ENCODE peak calls at places on chromosomes 12 and 14, in seven cellular contexts. R is thyroid gland, S is transverse colon, Y is PC-9, G is stomach, T is psoas muscle, D is cardiac muscle cell. P is an unnamed sample.
A peak's percentile ranks its signal among the peaks of the same experiment; 100 is the strongest.

GRCh38 chr12:57829025-57829777 is 10.7 kb upstream of the AVIL start:
- DNase-seq in R (no peak), S (no peak), Y (no peak), G (no peak), T (no peak), D (no peak), P (no peak)

GRCh38 chr12:88325076-88325827 is 183.1 kb downstream of the TMTC3 start:
- DNase-seq in R (no peak), S (no peak), Y (peak; percentile 58), G (no peak), T (no peak), D (no peak), P (no peak)

GRCh38 chr14:105271224-105271890 is 23.0 kb downstream of the BTBD6 start:
- DNase-seq in R (no peak), S (no peak), Y (no peak), G (no peak), T (no peak), D (no peak), P (peak; percentile 85)

GRCh38 chr12:49108958-49109404 is 1.7 kb downstream of the LMBR1L start:
- DNase-seq in R (peak; percentile 52), S (peak; percentile 76), Y (no peak), G (no peak), T (peak; percentile 64), D (no peak), P (peak; percentile 72)

GRCh38 chr14:30559638-30560071 is 697 bp downstream of the G2E3 start:
- DNase-seq in R (no peak), S (no peak), Y (no peak), G (no peak), T (no peak), D (peak; percentile 22), P (no peak)

GRCh38 chr12:93862424-93862823 is 185.2 kb downstream of the CRADD start:
- DNase-seq in R (no peak), S (no peak), Y (no peak), G (no peak), T (no peak), D (no peak), P (no peak)

GRCh38 chr12:132277374-132277801 is 52.0 kb downstream of the GALNT9 start:
- DNase-seq in R (peak; percentile 75), S (no peak), Y (no peak), G (no peak), T (no peak), D (no peak), P (no peak)

GRCh38 chr12:34526946-34527345 is 504.6 kb downstream of the ALG10 start:
- DNase-seq in R (no peak), S (no peak), Y (no peak), G (no peak), T (no peak), D (no peak), P (no peak)

GRCh38 chr12:118326971-118327370 is 45.7 kb downstream of the TAOK3 start:
- DNase-seq in R (no peak), S (no peak), Y (no peak), G (no peak), T (no peak), D (no peak), P (no peak)

GRCh38 chr14:105138021-105138541 is 30.5 kb downstream of the JAG2 start:
- DNase-seq in R (no peak), S (no peak), Y (no peak), G (no peak), T (no peak), D (no peak), P (no peak)

GRCh38 chr12:18747960-18748359 is 10.0 kb downstream of the CAPZA3 start:
- DNase-seq in R (no peak), S (no peak), Y (peak; percentile 38), G (no peak), T (no peak), D (peak; percentile 65), P (no peak)

GRCh38 chr12:93733358-93733757 is 56.2 kb downstream of the CRADD start:
- DNase-seq in R (no peak), S (no peak), Y (no peak), G (no peak), T (no peak), D (no peak), P (no peak)

GRCh38 chr14:29089849-29090248 is 323.3 kb downstream of the FOXG1 start:
- DNase-seq in R (no peak), S (no peak), Y (no peak), G (no peak), T (no peak), D (no peak), P (no peak)

GRCh38 chr12:14367097-14367661 is 1.7 kb downstream of the ATF7IP start:
- DNase-seq in R (no peak), S (no peak), Y (peak; percentile 48), G (no peak), T (no peak), D (peak; percentile 10), P (no peak)

GRCh38 chr12:121124402-121125109 is 8.1 kb upstream of the P2RX7 start:
- DNase-seq in R (no peak), S (no peak), Y (peak; percentile 99), G (no peak), T (no peak), D (no peak), P (peak; percentile 24)

GRCh38 chr12:26274441-26275312 is 79.3 kb downstream of the SSPN start:
- DNase-seq in R (peak; percentile 78), S (peak; percentile 78), Y (peak; percentile 99), G (peak; percentile 85), T (peak; percentile 85), D (no peak), P (peak; percentile 93)

GRCh38 chr14:51004801-51005526 is 60.7 kb upstream of the PYGL start:
- DNase-seq in R (no peak), S (no peak), Y (no peak), G (no peak), T (no peak), D (peak; percentile 60), P (no peak)

GRCh38 chr14:66649515-66649914 is 141.6 kb downstream of the GPHN start:
- DNase-seq in R (no peak), S (no peak), Y (no peak), G (no peak), T (no peak), D (no peak), P (no peak)

GRCh38 chr14:59944909-59945308 is 25.0 kb downstream of the LRRC9 start:
- DNase-seq in R (no peak), S (no peak), Y (no peak), G (no peak), T (no peak), D (no peak), P (no peak)

GRCh38 chr14:59507063-59507751 is 22.9 kb downstream of the JKAMP start:
- DNase-seq in R (peak; percentile 60), S (peak; percentile 83), Y (peak; percentile 35), G (peak; percentile 49), T (peak; percentile 23), D (peak; percentile 72), P (peak; percentile 49)

GRCh38 chr12:87509233-87509820 is 519.9 kb downstream of the C12orf50 start:
- DNase-seq in R (no peak), S (no peak), Y (peak; percentile 67), G (no peak), T (no peak), D (no peak), P (no peak)

GRCh38 chr12:49041036-49041880 is 19.3 kb downstream of the KMT2D start:
- DNase-seq in R (no peak), S (no peak), Y (peak; percentile 30), G (no peak), T (no peak), D (no peak), P (no peak)

GRCh38 chr14:104294983-104295680 is 156.7 kb downstream of the KIF26A start:
- DNase-seq in R (no peak), S (peak; percentile 5), Y (no peak), G (no peak), T (no peak), D (no peak), P (peak; percentile 10)

GRCh38 chr12:65696227-65696626 is 128.1 kb upstream of the HMGA2 start:
- DNase-seq in R (no peak), S (no peak), Y (peak; percentile 34), G (no peak), T (no peak), D (no peak), P (no peak)

GRCh38 chr12:2137707-2138106 is 84.9 kb downstream of the CACNA1C start:
- DNase-seq in R (no peak), S (peak; percentile 62), Y (no peak), G (no peak), T (no peak), D (no peak), P (no peak)

GRCh38 chr12:10027311-10028099 is 3.0 kb upstream of the CLEC9A start:
- DNase-seq in R (no peak), S (no peak), Y (no peak), G (no peak), T (no peak), D (no peak), P (no peak)

GRCh38 chr12:27505124-27505523 is 18.9 kb upstream of the PPFIBP1 start:
- DNase-seq in R (no peak), S (no peak), Y (no peak), G (no peak), T (no peak), D (no peak), P (no peak)

GRCh38 chr12:127145929-127146789 is 1120.8 kb upstream of the TMEM132C start:
- DNase-seq in R (peak; percentile 64), S (peak; percentile 67), Y (no peak), G (peak; percentile 69), T (peak; percentile 80), D (peak; percentile 46), P (peak; percentile 76)

GRCh38 chr14:77421241-77421640 is 2.1 kb downstream of the NOXRED1 start:
- DNase-seq in R (no peak), S (no peak), Y (peak; percentile 45), G (no peak), T (no peak), D (no peak), P (no peak)

GRCh38 chr12:105561981-105562726 is 231.7 kb downstream of the C12orf75 start:
- DNase-seq in R (no peak), S (peak; percentile 31), Y (peak; percentile 84), G (peak; percentile 33), T (peak; percentile 56), D (peak; percentile 5), P (no peak)
- H3K4me3 ChIP-seq in R (no peak overlapping the region), S (no peak overlapping the region), Y (peak overlapping the region; percentile 55), G (no peak overlapping the region), T (peak overlapping the region; percentile 54), D (no peak overlapping the region), P (no peak overlapping the region)

GRCh38 chr14:74612346-74613021 is 447 bp upstream of the LTBP2 start:
- DNase-seq in R (peak; percentile 86), S (peak; percentile 82), Y (peak; percentile 57), G (peak; percentile 81), T (peak; percentile 88), D (peak; percentile 90), P (peak; percentile 90)
- TF ChIP-seq CTCF in R (peak; percentile 23), S (peak; percentile 69), Y (peak; percentile 72), G (peak; percentile 54), T (peak; percentile 91), D (peak; percentile 54), P (peak; percentile 98)

GRCh38 chr14:93009471-93010117 is 86.6 kb downstream of the CHGA start:
- DNase-seq in R (no peak), S (no peak), Y (no peak), G (no peak), T (peak; percentile 54), D (no peak), P (no peak)
- H3K4me1 ChIP-seq in R (peaks cover 98% of the 10 kb centered on the region), S (peaks cover 68% of the 10 kb centered on the region), Y (peaks cover 29% of the 10 kb centered on the region), G (peaks cover 36% of the 10 kb centered on the region), T (peaks cover 50% of the 10 kb centered on the region), D (peaks cover 21% of the 10 kb centered on the region), P (peaks cover 40% of the 10 kb centered on the region)

GRCh38 chr12:6775775-6776174 is 3.5 kb downstream of the LAG3 start:
- DNase-seq in R (no peak), S (no peak), Y (no peak), G (no peak), T (no peak), D (no peak), P (no peak)
- H3K4me3 ChIP-seq in R (no peak overlapping the region), S (no peak overlapping the region), Y (no peak overlapping the region), G (no peak overlapping the region), T (no peak overlapping the region), D (no peak overlapping the region), P (no peak overlapping the region)

P was measured in body of pancreas.